ENCODE peak calls at places on chromosome 20, in nine cellular contexts. C is hypothalamus, F is HS-27A, N is AML-193, V is stomach, U is esophagus muscularis mucosa, M is GM13976, Z is activated T-cell treated with anti-CD3 and anti-CD28 coated beads for 1 hour, W is ecto neural progenitor cell. Y is an unnamed sample.

GRCh38 chr20:51093240-51093763 is 70.4 kb upstream of the KCNG1 start:
- DNase-seq in M (no peak), U (no peak), F (no peak), V (no peak), Z (no peak), C (no peak), W (no peak), N (no peak), Y (no peak)

GRCh38 chr20:4322499-4322898 is 307.1 kb upstream of the RNF24 start:
- DNase-seq in Z (no peak), V (no peak), F (no peak), W (no peak), C (no peak), U (peak; percentile 42), N (no peak), M (no peak), Y (no peak)

GRCh38 chr20:6053776-6054688 is at the start of gene LRRN4:
- DNase-seq in M (no peak), F (peak; percentile 12), C (no peak), Z (no peak), V (peak; percentile 48), W (no peak), U (no peak), N (no peak), Y (no peak)

GRCh38 chr20:57322476-57322875 is 7.1 kb upstream of the SPO11 start:
- DNase-seq in U (no peak), M (no peak), V (no peak), Z (no peak), N (no peak), F (no peak), C (no peak), W (peak; percentile 8), Y (no peak)

GRCh38 chr20:61192254-61192950 is 59.7 kb upstream of the CDH4 start:
- DNase-seq in M (no peak), C (no peak), Z (no peak), V (no peak), F (no peak), U (no peak), N (no peak), W (no peak), Y (no peak)

GRCh38 chr20:17898548-17898994 is 70.0 kb downstream of the SNX5 start:
- DNase-seq in M (peak; percentile 58), F (peak; percentile 48), W (peak; percentile 74), N (peak; percentile 36), Z (peak; percentile 58), C (peak; percentile 35), V (peak; percentile 82), U (no peak), Y (peak; percentile 82)

GRCh38 chr20:62370115-62370806 is 3.1 kb upstream of the LAMA5 start:
- DNase-seq in C (no peak), W (no peak), U (no peak), F (peak; percentile 72), V (peak; percentile 49), Z (no peak), M (peak; percentile 67), N (no peak), Y (no peak)

GRCh38 chr20:58447733-58448391 is 58.8 kb downstream of the VAPB start:
- DNase-seq in Z (peak; percentile 45), N (peak; percentile 22), C (no peak), F (no peak), M (peak; percentile 68), U (no peak), W (no peak), V (peak; percentile 52), Y (peak; percentile 23)

GRCh38 chr20:57660510-57661199 is 40.4 kb upstream of the ZBP1 start:
- DNase-seq in C (no peak), Z (no peak), W (no peak), F (no peak), N (no peak), U (no peak), V (peak; percentile 22), M (peak; percentile 9), Y (no peak)

GRCh38 chr20:41169791-41170351 is 32.5 kb downstream of the PLCG1 start:
- DNase-seq in F (no peak), V (no peak), C (no peak), W (no peak), U (no peak), Z (no peak), N (no peak), M (no peak), Y (no peak)

GRCh38 chr20:19888269-19888669 is 128.9 kb upstream of the NAA20 start:
- DNase-seq in N (no peak), U (no peak), W (no peak), M (no peak), V (no peak), C (no peak), F (no peak), Z (no peak), Y (peak; percentile 30)

Y was measured in mucosa of gallbladder.